ENCODE peak calls at places on chromosomes 3 and 15, in four cellular contexts. One of them, this sample, is unnamed.

GRCh38 chr3:113185436-113185835 is 25.9 kb upstream of the BOC start:
- DNase-seq in sigmoid colon: no peak
- DNase-seq in Peyer's patch: no peak
- DNase-seq in heart right ventricle: no peak
- DNase-seq in this sample: no peak

GRCh38 chr15:75948761-75949296 is 45.2 kb downstream of the FBXO22 start:
- DNase-seq in Peyer's patch: no peak
- DNase-seq in sigmoid colon: no peak
- DNase-seq in heart right ventricle: no peak
- DNase-seq in this sample: no peak

GRCh38 chr15:61003683-61004299 is 225.3 kb downstream of the RORA start:
- DNase-seq in sigmoid colon: no peak
- DNase-seq in heart right ventricle: no peak
- DNase-seq in Peyer's patch: no peak
- DNase-seq in this sample: no peak

GRCh38 chr3:15795563-15796308 is 2.0 kb downstream of the ANKRD28 start:
- DNase-seq in heart right ventricle: no peak
- DNase-seq in Peyer's patch: no peak
- DNase-seq in sigmoid colon: no peak
- DNase-seq in this sample: no peak

GRCh38 chr15:58228708-58229107 is 90.5 kb downstream of the AQP9 start:
- DNase-seq in sigmoid colon: no peak
- DNase-seq in heart right ventricle: no peak
- DNase-seq in Peyer's patch: no peak
- DNase-seq in this sample: peak; percentile 34

GRCh38 chr15:25056484-25057429 is 102.0 kb downstream of the SNRPN start:
- DNase-seq in heart right ventricle: no peak
- DNase-seq in sigmoid colon: no peak
- DNase-seq in Peyer's patch: no peak
- DNase-seq in this sample: no peak

GRCh38 chr3:120741837-120742197 is 499 bp downstream of the RABL3 start:
- DNase-seq in heart right ventricle: no peak
- DNase-seq in sigmoid colon: no peak
- DNase-seq in Peyer's patch: no peak
- DNase-seq in this sample: no peak

GRCh38 chr15:77866186-77866585 is 211.3 kb downstream of the TBC1D2B start:
- DNase-seq in heart right ventricle: no peak
- DNase-seq in sigmoid colon: peak; percentile 44
- DNase-seq in Peyer's patch: no peak
- DNase-seq in this sample: peak; percentile 3

GRCh38 chr3:39870706-39871105 is 61.3 kb downstream of the MYRIP start:
- DNase-seq in Peyer's patch: no peak
- DNase-seq in sigmoid colon: no peak
- DNase-seq in heart right ventricle: no peak
- DNase-seq in this sample: no peak

DNA sequence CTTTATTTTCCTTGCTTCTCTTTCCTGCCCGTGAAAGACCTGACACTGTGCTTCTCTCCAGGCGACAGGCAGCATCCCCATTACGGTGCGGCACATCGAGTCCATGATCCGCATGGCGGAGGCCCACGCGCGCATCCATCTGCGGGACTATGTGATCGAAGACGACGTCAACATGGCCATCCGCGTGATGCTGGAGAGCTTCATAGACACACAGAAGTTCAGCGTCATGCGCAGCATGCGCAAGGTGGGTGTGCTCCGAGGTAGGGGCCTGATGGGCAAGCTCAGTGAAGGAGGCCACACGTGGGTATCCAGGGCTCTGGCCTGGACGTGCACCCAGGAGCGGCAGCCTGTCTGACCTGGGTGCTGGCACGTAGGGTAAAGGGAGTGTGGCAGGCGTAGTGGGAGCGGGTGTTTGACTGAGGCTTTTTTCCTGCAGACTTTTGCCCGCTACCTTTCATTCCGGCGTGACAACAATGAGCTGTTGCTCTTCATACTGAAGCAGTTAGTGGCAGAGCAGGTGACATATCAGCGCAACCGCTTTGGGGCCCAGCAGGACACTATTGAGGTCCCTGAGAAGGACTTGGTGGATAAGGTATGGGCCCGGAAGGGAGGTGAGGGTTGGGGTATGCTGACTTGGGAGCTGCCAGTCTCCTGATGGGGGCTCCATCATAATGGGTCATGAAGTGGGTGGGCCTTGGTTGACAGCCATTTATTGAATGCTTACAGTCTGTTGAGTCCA is 8.2 kb upstream of the PODXL2 start:
- DNase-seq in sigmoid colon: no peak
- DNase-seq in heart right ventricle: no peak
- DNase-seq in Peyer's patch: no peak
- DNase-seq in this sample: no peak
- H3K27ac ChIP-seq in sigmoid colon: no peak overlapping the region
- H3K27ac ChIP-seq in heart right ventricle: no peak overlapping the region
- H3K27ac ChIP-seq in Peyer's patch: no peak overlapping the region
- H3K27ac ChIP-seq in this sample: no peak overlapping the region

GRCh38 chr3:189360291-189360690 is 188.5 kb downstream of the TPRG1 start:
- DNase-seq in Peyer's patch: no peak
- DNase-seq in heart right ventricle: no peak
- DNase-seq in sigmoid colon: no peak
- DNase-seq in this sample: no peak
- H3K27ac ChIP-seq in Peyer's patch: no peak overlapping the region
- H3K27ac ChIP-seq in heart right ventricle: no peak overlapping the region
- H3K27ac ChIP-seq in sigmoid colon: no peak overlapping the region
- H3K27ac ChIP-seq in this sample: no peak overlapping the region

GRCh38 chr15:62359416-62359815 is 194.3 kb upstream of the C2CD4B start:
- DNase-seq in sigmoid colon: no peak
- DNase-seq in heart right ventricle: no peak
- DNase-seq in Peyer's patch: no peak
- DNase-seq in this sample: no peak
- H3K27ac ChIP-seq in sigmoid colon: no peak overlapping the region
- H3K27ac ChIP-seq in heart right ventricle: no peak overlapping the region
- H3K27ac ChIP-seq in Peyer's patch: no peak overlapping the region
- H3K27ac ChIP-seq in this sample: no peak overlapping the region

GRCh38 chr3:168582503-168582902 is 486.8 kb upstream of the GOLIM4 start:
- DNase-seq in heart right ventricle: no peak
- DNase-seq in Peyer's patch: no peak
- DNase-seq in sigmoid colon: no peak
- DNase-seq in this sample: no peak

GRCh38 chr3:168585544-168585943 is 489.8 kb upstream of the GOLIM4 start:
- DNase-seq in heart right ventricle: no peak
- DNase-seq in Peyer's patch: no peak
- DNase-seq in sigmoid colon: no peak
- DNase-seq in this sample: no peak

GRCh38 chr3:168579010-168579409 is 483.3 kb upstream of the GOLIM4 start:
- DNase-seq in heart right ventricle: no peak
- DNase-seq in sigmoid colon: no peak
- DNase-seq in Peyer's patch: no peak
- DNase-seq in this sample: no peak

DNA sequence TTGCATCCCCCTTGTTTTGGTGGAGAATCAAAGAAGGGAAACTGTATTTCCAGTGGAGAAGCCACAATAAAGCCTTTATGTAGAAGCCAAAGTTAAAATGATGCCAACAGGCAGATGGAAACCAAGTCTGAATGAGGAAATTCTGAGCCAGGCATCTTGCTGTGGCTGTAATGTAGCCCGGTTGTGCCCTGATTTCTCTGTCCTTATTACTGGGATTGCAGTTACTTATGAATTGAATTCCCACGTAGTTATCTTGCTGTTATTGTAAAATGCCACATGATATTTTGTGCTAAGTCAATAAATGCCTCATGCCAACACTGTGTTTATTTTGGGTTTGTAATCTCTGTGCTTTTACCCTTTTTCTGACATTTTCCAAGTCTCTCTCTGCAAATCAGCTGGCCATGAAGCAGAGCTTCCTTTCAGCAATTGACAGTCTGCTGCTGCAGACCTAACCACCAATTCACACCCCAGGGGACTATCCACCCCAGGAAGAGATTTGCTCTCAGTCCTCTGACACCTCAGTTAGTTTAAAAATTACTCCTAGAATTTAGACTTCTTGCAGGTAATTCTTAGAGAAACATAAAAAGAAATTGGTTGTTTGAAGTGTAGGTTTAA is 486.1 kb upstream of the GOLIM4 start:
- DNase-seq in heart right ventricle: no peak
- DNase-seq in Peyer's patch: no peak
- DNase-seq in sigmoid colon: no peak
- DNase-seq in this sample: no peak
- H3K27ac ChIP-seq in heart right ventricle: no peak overlapping the region
- H3K27ac ChIP-seq in Peyer's patch: no peak overlapping the region
- H3K27ac ChIP-seq in sigmoid colon: no peak overlapping the region
- H3K27ac ChIP-seq in this sample: no peak overlapping the region

This sample was measured in heart left ventricle.